ENCODE peak calls at places on chromosome 18, in nine cellular contexts. I, F, O, Q, U, E, A, B and M are unnamed samples.

GRCh38 chr18:63336366-63337099 is 17.0 kb upstream of the BCL2 start:
- DNase-seq in I (no peak), F (no peak), O (no peak), Q (peak), U (no peak), E (no peak), A (no peak), B (no peak), M (no peak)

GRCh38 chr18:8776013-8776515 is 70.7 kb downstream of the MTCL1 start:
- DNase-seq in I (no peak), F (no peak), O (no peak), Q (no peak), U (no peak), E (no peak), A (no peak), B (no peak), M (no peak)

GRCh38 chr18:9117980-9118841 is 15.7 kb downstream of the NDUFV2 start:
- DNase-seq in I (no peak), F (no peak), O (no peak), Q (no peak), U (no peak), E (no peak), A (no peak), B (no peak), M (no peak)

GRCh38 chr18:44936485-44936884 is 255.8 kb downstream of the SETBP1 start:
- DNase-seq in I (no peak), F (no peak), O (no peak), Q (no peak), U (no peak), E (no peak), A (no peak), B (no peak), M (no peak)

GRCh38 chr18:39635966-39636365 is 2070.4 kb upstream of the CELF4 start:
- DNase-seq in I (no peak), F (no peak), O (no peak), Q (no peak), U (no peak), E (no peak), A (no peak), B (no peak), M (no peak)

GRCh38 chr18:34837769-34838194 is 127.7 kb downstream of the DTNA start:
- DNase-seq in I (no peak), F (no peak), O (no peak), Q (peak), U (peak), E (no peak), A (no peak), B (no peak), M (no peak)

GRCh38 chr18:21449367-21450250 is 150.9 kb downstream of the ESCO1 start:
- DNase-seq in I (no peak), F (peak), O (no peak), Q (no peak), U (no peak), E (no peak), A (no peak), B (no peak), M (no peak)

GRCh38 chr18:2337552-2338141 is 233.7 kb downstream of the METTL4 start:
- DNase-seq in I (peak), F (no peak), O (no peak), Q (peak), U (peak), E (peak), A (peak), B (peak), M (peak)

GRCh38 chr18:74534981-74535649 is 815 bp downstream of the CNDP1 start:
- DNase-seq in I (no peak), F (no peak), O (peak), Q (no peak), U (no peak), E (no peak), A (no peak), B (no peak), M (no peak)

GRCh38 chr18:78642561-78643398 is 336.8 kb upstream of the SALL3 start:
- DNase-seq in I (no peak), F (no peak), O (peak), Q (no peak), U (peak), E (no peak), A (no peak), B (no peak), M (no peak)